ENCODE peak calls at places on chromosomes 1 and 21, in seven cellular contexts. One of them, this sample, is unnamed.

GRCh38 chr21:39647476-39647875 is 34.7 kb downstream of the B3GALT5 start:
- DNase-seq in astrocyte of the spinal cord: peak
- DNase-seq in psoas muscle: no peak
- DNase-seq in endothelial cell: peak
- DNase-seq in MM.1S: no peak
- DNase-seq in breast epithelium: no peak
- DNase-seq in fibroblast of pulmonary artery: no peak
- DNase-seq in this sample: no peak

GRCh38 chr1:185453496-185454192 is 136.6 kb upstream of the IVNS1ABP start:
- DNase-seq in astrocyte of the spinal cord: peak
- DNase-seq in psoas muscle: no peak
- DNase-seq in endothelial cell: no peak
- DNase-seq in MM.1S: no peak
- DNase-seq in breast epithelium: no peak
- DNase-seq in fibroblast of pulmonary artery: peak
- DNase-seq in this sample: no peak

GRCh38 chr1:242056988-242057744 is 58.3 kb upstream of the MAP1LC3C start:
- DNase-seq in astrocyte of the spinal cord: no peak
- DNase-seq in psoas muscle: no peak
- DNase-seq in endothelial cell: no peak
- DNase-seq in MM.1S: no peak
- DNase-seq in breast epithelium: no peak
- DNase-seq in fibroblast of pulmonary artery: no peak
- DNase-seq in this sample: no peak

GRCh38 chr1:178513278-178513983 is 522 bp downstream of the TEX35 start:
- DNase-seq in astrocyte of the spinal cord: peak
- DNase-seq in psoas muscle: no peak
- DNase-seq in endothelial cell: no peak
- DNase-seq in MM.1S: no peak
- DNase-seq in breast epithelium: no peak
- DNase-seq in fibroblast of pulmonary artery: peak
- DNase-seq in this sample: no peak

GRCh38 chr1:87766737-87767136 is 438.1 kb downstream of the LMO4 start:
- DNase-seq in astrocyte of the spinal cord: no peak
- DNase-seq in psoas muscle: no peak
- DNase-seq in endothelial cell: no peak
- DNase-seq in MM.1S: no peak
- DNase-seq in breast epithelium: no peak
- DNase-seq in fibroblast of pulmonary artery: peak
- DNase-seq in this sample: no peak

GRCh38 chr1:187245201-187245600 is 416.5 kb downstream of the PLA2G4A start:
- DNase-seq in astrocyte of the spinal cord: no peak
- DNase-seq in psoas muscle: no peak
- DNase-seq in endothelial cell: no peak
- DNase-seq in MM.1S: no peak
- DNase-seq in breast epithelium: no peak
- DNase-seq in fibroblast of pulmonary artery: no peak
- DNase-seq in this sample: no peak

GRCh38 chr21:34813266-34813886 is 144.6 kb downstream of the CLIC6 start:
- DNase-seq in astrocyte of the spinal cord: peak
- DNase-seq in psoas muscle: no peak
- DNase-seq in endothelial cell: no peak
- DNase-seq in MM.1S: no peak
- DNase-seq in breast epithelium: no peak
- DNase-seq in fibroblast of pulmonary artery: peak
- DNase-seq in this sample: no peak

GRCh38 chr1:20867847-20868246 is 80.7 kb upstream of the HP1BP3 start:
- DNase-seq in astrocyte of the spinal cord: no peak
- DNase-seq in psoas muscle: no peak
- DNase-seq in endothelial cell: no peak
- DNase-seq in MM.1S: no peak
- DNase-seq in breast epithelium: no peak
- DNase-seq in fibroblast of pulmonary artery: peak
- DNase-seq in this sample: no peak

GRCh38 chr1:158016651-158017335 is 23.3 kb downstream of the KIRREL1 start:
- DNase-seq in astrocyte of the spinal cord: no peak
- DNase-seq in psoas muscle: no peak
- DNase-seq in endothelial cell: no peak
- DNase-seq in MM.1S: no peak
- DNase-seq in breast epithelium: no peak
- DNase-seq in fibroblast of pulmonary artery: no peak
- DNase-seq in this sample: no peak

GRCh38 chr1:161198877-161199431 is at the start of gene ADAMTS4:
- DNase-seq in astrocyte of the spinal cord: peak
- DNase-seq in psoas muscle: peak
- DNase-seq in endothelial cell: no peak
- DNase-seq in MM.1S: no peak
- DNase-seq in breast epithelium: no peak
- DNase-seq in fibroblast of pulmonary artery: peak
- DNase-seq in this sample: no peak

GRCh38 chr1:85638412-85638811 is 57.9 kb downstream of the CCN1 start:
- DNase-seq in astrocyte of the spinal cord: no peak
- DNase-seq in psoas muscle: no peak
- DNase-seq in endothelial cell: no peak
- DNase-seq in MM.1S: no peak
- DNase-seq in breast epithelium: no peak
- DNase-seq in fibroblast of pulmonary artery: no peak
- DNase-seq in this sample: no peak

GRCh38 chr21:42150458-42151085 is 68.4 kb upstream of the ABCG1 start:
- DNase-seq in astrocyte of the spinal cord: no peak
- DNase-seq in psoas muscle: no peak
- DNase-seq in endothelial cell: no peak
- DNase-seq in MM.1S: no peak
- DNase-seq in breast epithelium: peak
- DNase-seq in fibroblast of pulmonary artery: no peak
- DNase-seq in this sample: no peak

GRCh38 chr1:235069577-235070563 is 58.8 kb downstream of the TOMM20 start:
- DNase-seq in astrocyte of the spinal cord: peak
- DNase-seq in psoas muscle: peak
- DNase-seq in endothelial cell: no peak
- DNase-seq in MM.1S: no peak
- DNase-seq in breast epithelium: peak
- DNase-seq in fibroblast of pulmonary artery: peak
- DNase-seq in this sample: no peak

GRCh38 chr1:109256971-109257681 is 7.8 kb downstream of the CELSR2 start:
- DNase-seq in astrocyte of the spinal cord: no peak
- DNase-seq in psoas muscle: no peak
- DNase-seq in endothelial cell: no peak
- DNase-seq in MM.1S: no peak
- DNase-seq in breast epithelium: no peak
- DNase-seq in fibroblast of pulmonary artery: no peak
- DNase-seq in this sample: no peak

GRCh38 chr1:203593723-203594122 is 32.9 kb upstream of the ATP2B4 start:
- DNase-seq in astrocyte of the spinal cord: no peak
- DNase-seq in psoas muscle: peak
- DNase-seq in endothelial cell: no peak
- DNase-seq in MM.1S: peak
- DNase-seq in breast epithelium: no peak
- DNase-seq in fibroblast of pulmonary artery: peak
- DNase-seq in this sample: peak

GRCh38 chr1:155173478-155174333 is at the start of gene TRIM46:
- DNase-seq in astrocyte of the spinal cord: peak
- DNase-seq in psoas muscle: peak
- DNase-seq in endothelial cell: no peak
- DNase-seq in MM.1S: no peak
- DNase-seq in breast epithelium: peak
- DNase-seq in fibroblast of pulmonary artery: peak
- DNase-seq in this sample: peak

GRCh38 chr1:181086926-181087325 is 1.6 kb upstream of the IER5 start:
- DNase-seq in astrocyte of the spinal cord: no peak
- DNase-seq in psoas muscle: no peak
- DNase-seq in endothelial cell: no peak
- DNase-seq in MM.1S: no peak
- DNase-seq in breast epithelium: no peak
- DNase-seq in fibroblast of pulmonary artery: peak
- DNase-seq in this sample: no peak

GRCh38 chr1:24191860-24192259 is 4.8 kb upstream of the IFNLR1 start:
- DNase-seq in astrocyte of the spinal cord: peak
- DNase-seq in psoas muscle: no peak
- DNase-seq in endothelial cell: no peak
- DNase-seq in MM.1S: peak
- DNase-seq in breast epithelium: no peak
- DNase-seq in fibroblast of pulmonary artery: peak
- DNase-seq in this sample: peak

GRCh38 chr1:161191971-161192370 is 6.9 kb downstream of the ADAMTS4 start:
- DNase-seq in astrocyte of the spinal cord: no peak
- DNase-seq in psoas muscle: peak
- DNase-seq in endothelial cell: no peak
- DNase-seq in MM.1S: no peak
- DNase-seq in breast epithelium: no peak
- DNase-seq in fibroblast of pulmonary artery: no peak
- DNase-seq in this sample: no peak

GRCh38 chr1:162136760-162137537 is 67.5 kb downstream of the NOS1AP start:
- DNase-seq in astrocyte of the spinal cord: peak
- DNase-seq in psoas muscle: no peak
- DNase-seq in endothelial cell: no peak
- DNase-seq in MM.1S: no peak
- DNase-seq in breast epithelium: no peak
- DNase-seq in fibroblast of pulmonary artery: peak
- DNase-seq in this sample: no peak

GRCh38 chr21:28235169-28235892 is 757.3 kb downstream of the LTN1 start:
- DNase-seq in astrocyte of the spinal cord: no peak
- DNase-seq in psoas muscle: no peak
- DNase-seq in endothelial cell: no peak
- DNase-seq in MM.1S: no peak
- DNase-seq in breast epithelium: no peak
- DNase-seq in fibroblast of pulmonary artery: peak
- DNase-seq in this sample: no peak

GRCh38 chr1:21822349-21822748 is 10.3 kb downstream of the LDLRAD2 start:
- DNase-seq in astrocyte of the spinal cord: no peak
- DNase-seq in psoas muscle: no peak
- DNase-seq in endothelial cell: no peak
- DNase-seq in MM.1S: no peak
- DNase-seq in breast epithelium: no peak
- DNase-seq in fibroblast of pulmonary artery: no peak
- DNase-seq in this sample: no peak

GRCh38 chr1:109959974-109960744 is 24.4 kb upstream of the AHCYL1 start:
- DNase-seq in astrocyte of the spinal cord: peak
- DNase-seq in psoas muscle: no peak
- DNase-seq in endothelial cell: no peak
- DNase-seq in MM.1S: no peak
- DNase-seq in breast epithelium: no peak
- DNase-seq in fibroblast of pulmonary artery: peak
- DNase-seq in this sample: no peak

GRCh38 chr1:224433671-224434446 is 738 bp downstream of the WDR26 start:
- DNase-seq in astrocyte of the spinal cord: no peak
- DNase-seq in psoas muscle: peak
- DNase-seq in endothelial cell: peak
- DNase-seq in MM.1S: no peak
- DNase-seq in breast epithelium: no peak
- DNase-seq in fibroblast of pulmonary artery: peak
- DNase-seq in this sample: peak

GRCh38 chr1:105386489-105386888 is 1636.8 kb downstream of the AMY1C start:
- DNase-seq in astrocyte of the spinal cord: no peak
- DNase-seq in psoas muscle: no peak
- DNase-seq in endothelial cell: no peak
- DNase-seq in MM.1S: no peak
- DNase-seq in breast epithelium: no peak
- DNase-seq in fibroblast of pulmonary artery: no peak
- DNase-seq in this sample: no peak

DNA sequence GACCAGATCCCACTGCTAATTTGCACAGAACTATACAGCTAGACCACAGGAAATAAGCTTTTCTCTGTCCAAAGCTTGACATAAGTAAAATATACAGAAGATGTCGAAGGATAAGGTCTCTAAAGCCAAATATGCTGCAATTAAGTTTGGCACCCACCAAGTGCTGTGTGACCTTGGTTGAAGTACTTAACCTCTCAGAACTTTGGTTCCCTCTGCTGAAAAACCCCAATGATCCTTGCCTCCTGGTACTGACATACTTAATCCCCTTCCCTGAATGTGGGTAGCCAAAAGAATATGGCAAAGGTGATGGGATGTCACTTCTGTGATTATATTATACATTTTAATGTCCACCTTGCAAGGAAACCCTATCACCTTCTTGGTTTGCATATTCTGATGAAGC is 290.5 kb downstream of the VAV3 start:
- DNase-seq in astrocyte of the spinal cord: no peak
- DNase-seq in psoas muscle: no peak
- DNase-seq in endothelial cell: no peak
- DNase-seq in MM.1S: no peak
- DNase-seq in breast epithelium: no peak
- DNase-seq in fibroblast of pulmonary artery: no peak
- DNase-seq in this sample: no peak
- TF ChIP-seq CTCF in astrocyte of the spinal cord: no peak
- TF ChIP-seq CTCF in psoas muscle: no peak
- TF ChIP-seq CTCF in endothelial cell: no peak
- TF ChIP-seq CTCF in MM.1S: no peak
- TF ChIP-seq CTCF in breast epithelium: no peak
- TF ChIP-seq CTCF in fibroblast of pulmonary artery: no peak
- TF ChIP-seq CTCF in this sample: no peak

GRCh38 chr1:94560333-94560732 is 18.8 kb upstream of the F3 start:
- DNase-seq in astrocyte of the spinal cord: peak
- DNase-seq in psoas muscle: no peak
- DNase-seq in endothelial cell: no peak
- DNase-seq in MM.1S: no peak
- DNase-seq in breast epithelium: no peak
- DNase-seq in fibroblast of pulmonary artery: no peak
- DNase-seq in this sample: no peak
- TF ChIP-seq CTCF in astrocyte of the spinal cord: no peak
- TF ChIP-seq CTCF in psoas muscle: no peak
- TF ChIP-seq CTCF in endothelial cell: no peak
- TF ChIP-seq CTCF in MM.1S: no peak
- TF ChIP-seq CTCF in breast epithelium: no peak
- TF ChIP-seq CTCF in fibroblast of pulmonary artery: no peak
- TF ChIP-seq CTCF in this sample: no peak

GRCh38 chr1:14605945-14606344 is 7.5 kb downstream of the KAZN start:
- DNase-seq in astrocyte of the spinal cord: no peak
- DNase-seq in psoas muscle: no peak
- DNase-seq in endothelial cell: no peak
- DNase-seq in MM.1S: no peak
- DNase-seq in breast epithelium: no peak
- DNase-seq in fibroblast of pulmonary artery: no peak
- DNase-seq in this sample: no peak

GRCh38 chr1:14604414-14604813 is 5.9 kb downstream of the KAZN start:
- DNase-seq in astrocyte of the spinal cord: no peak
- DNase-seq in psoas muscle: no peak
- DNase-seq in endothelial cell: no peak
- DNase-seq in MM.1S: no peak
- DNase-seq in breast epithelium: no peak
- DNase-seq in fibroblast of pulmonary artery: no peak
- DNase-seq in this sample: no peak

GRCh38 chr1:14608308-14608707 is 9.8 kb downstream of the KAZN start:
- DNase-seq in astrocyte of the spinal cord: no peak
- DNase-seq in psoas muscle: no peak
- DNase-seq in endothelial cell: no peak
- DNase-seq in MM.1S: no peak
- DNase-seq in breast epithelium: no peak
- DNase-seq in fibroblast of pulmonary artery: no peak
- DNase-seq in this sample: no peak

GRCh38 chr1:14607295-14607694 is 8.8 kb downstream of the KAZN start:
- DNase-seq in astrocyte of the spinal cord: no peak
- DNase-seq in psoas muscle: no peak
- DNase-seq in endothelial cell: no peak
- DNase-seq in MM.1S: no peak
- DNase-seq in breast epithelium: no peak
- DNase-seq in fibroblast of pulmonary artery: no peak
- DNase-seq in this sample: no peak

GRCh38 chr1:14606632-14607031 is 8.1 kb downstream of the KAZN start:
- DNase-seq in astrocyte of the spinal cord: no peak
- DNase-seq in psoas muscle: no peak
- DNase-seq in endothelial cell: no peak
- DNase-seq in MM.1S: no peak
- DNase-seq in breast epithelium: no peak
- DNase-seq in fibroblast of pulmonary artery: no peak
- DNase-seq in this sample: no peak
- TF ChIP-seq CTCF in astrocyte of the spinal cord: peak
- TF ChIP-seq CTCF in psoas muscle: no peak
- TF ChIP-seq CTCF in endothelial cell: no peak
- TF ChIP-seq CTCF in MM.1S: peak
- TF ChIP-seq CTCF in breast epithelium: no peak
- TF ChIP-seq CTCF in fibroblast of pulmonary artery: no peak
- TF ChIP-seq CTCF in this sample: no peak

GRCh38 chr1:32351859-32352745 is 10.2 kb downstream of the FAM229A start:
- DNase-seq in astrocyte of the spinal cord: peak
- DNase-seq in psoas muscle: peak
- DNase-seq in endothelial cell: no peak
- DNase-seq in MM.1S: no peak
- DNase-seq in breast epithelium: no peak
- DNase-seq in fibroblast of pulmonary artery: peak
- DNase-seq in this sample: no peak
- TF ChIP-seq CTCF in astrocyte of the spinal cord: no peak
- TF ChIP-seq CTCF in psoas muscle: no peak
- TF ChIP-seq CTCF in endothelial cell: no peak
- TF ChIP-seq CTCF in MM.1S: no peak
- TF ChIP-seq CTCF in breast epithelium: no peak
- TF ChIP-seq CTCF in fibroblast of pulmonary artery: no peak
- TF ChIP-seq CTCF in this sample: no peak